ENCODE peak calls at places on chromosomes 7 and 10, in five cellular contexts. X, P, I, V and F are unnamed samples.

GRCh38 chr7:46230298-46231295 is 309.5 kb upstream of the IGFBP3 start:
- DNase-seq in X (peak; percentile 20), P (no peak), I (no peak), V (no peak), F (peak; percentile 75)

GRCh38 chr7:139043823-139044812 is 8.3 kb upstream of the ZC3HAV1L start:
- DNase-seq in X (no peak), P (peak; percentile 88), I (no peak), V (peak; percentile 58), F (no peak)

GRCh38 chr7:43385309-43385680 is 197.6 kb upstream of the STK17A start:
- DNase-seq in X (no peak), P (no peak), I (no peak), V (no peak), F (no peak)

GRCh38 chr10:121813211-121813812 is 114.5 kb downstream of the ATE1 start:
- DNase-seq in X (peak; percentile 39), P (no peak), I (no peak), V (no peak), F (peak; percentile 24)

GRCh38 chr10:78864761-78865517 is 203.8 kb upstream of the ZMIZ1 start:
- DNase-seq in X (no peak), P (no peak), I (no peak), V (no peak), F (no peak)

GRCh38 chr10:33927347-33927746 is 592.9 kb upstream of the NRP1 start:
- DNase-seq in X (no peak), P (no peak), I (no peak), V (no peak), F (peak; percentile 66)

GRCh38 chr10:15236340-15236739 is 67.8 kb upstream of the NMT2 start:
- DNase-seq in X (peak; percentile 72), P (no peak), I (no peak), V (no peak), F (peak; percentile 46)

GRCh38 chr7:145876376-145876775 is 240.2 kb upstream of the CNTNAP2 start:
- DNase-seq in X (no peak), P (no peak), I (no peak), V (no peak), F (no peak)

GRCh38 chr7:85407401-85407800 is 220.5 kb upstream of the SEMA3D start:
- DNase-seq in X (no peak), P (no peak), I (no peak), V (no peak), F (no peak)

GRCh38 chr10:12164085-12164484 is 31.6 kb downstream of the NUDT5 start:
- DNase-seq in X (no peak), P (no peak), I (no peak), V (no peak), F (no peak)

GRCh38 chr10:34889004-34889869 is 74.1 kb upstream of the PARD3 start:
- DNase-seq in X (peak; percentile 42), P (peak; percentile 73), I (no peak), V (no peak), F (no peak)

GRCh38 chr7:25847331-25848070 is 304.5 kb upstream of the NFE2L3 start:
- DNase-seq in X (peak; percentile 72), P (no peak), I (no peak), V (no peak), F (peak; percentile 73)

GRCh38 chr7:127254163-127254684 is 1.5 kb upstream of the GRM8 start:
- DNase-seq in X (no peak), P (no peak), I (no peak), V (no peak), F (no peak)

GRCh38 chr10:42983595-42983990 is 93.3 kb upstream of the RET start:
- DNase-seq in X (no peak), P (no peak), I (no peak), V (no peak), F (no peak)

GRCh38 chr10:99859585-99859984 is 77.1 kb downstream of the ABCC2 start:
- DNase-seq in X (no peak), P (peak; percentile 21), I (no peak), V (no peak), F (no peak)

GRCh38 chr7:121547341-121548092 is 151.4 kb upstream of the FAM3C start:
- DNase-seq in X (peak; percentile 87), P (no peak), I (no peak), V (peak; percentile 14), F (peak; percentile 40)

GRCh38 chr10:25465582-25466372 is 291.0 kb downstream of the GPR158 start:
- DNase-seq in X (peak; percentile 0), P (peak; percentile 43), I (no peak), V (no peak), F (no peak)

GRCh38 chr10:110209926-110210662 is 2.7 kb downstream of the MXI1 start:
- DNase-seq in X (peak; percentile 82), P (no peak), I (no peak), V (peak; percentile 29), F (no peak)

GRCh38 chr10:14208231-14208630 is 122.5 kb downstream of the FRMD4A start:
- DNase-seq in X (no peak), P (no peak), I (no peak), V (no peak), F (no peak)

GRCh38 chr7:128697301-128697905 is 25.3 kb downstream of the GARIN1A start:
- DNase-seq in X (peak; percentile 97), P (peak; percentile 59), I (peak; percentile 21), V (peak; percentile 58), F (peak; percentile 38)

GRCh38 chr7:21675255-21675654 is 132.4 kb downstream of the DNAH11 start:
- DNase-seq in X (no peak), P (no peak), I (no peak), V (no peak), F (no peak)

GRCh38 chr7:68963547-68963946 is 634.7 kb upstream of the AUTS2 start:
- DNase-seq in X (peak; percentile 74), P (no peak), I (no peak), V (no peak), F (peak; percentile 62)

GRCh38 chr10:115092555-115093285 is 445 bp upstream of the ATRNL1 start:
- DNase-seq in X (peak; percentile 44), P (no peak), I (no peak), V (peak; percentile 20), F (peak; percentile 51)

GRCh38 chr10:43383204-43383971 is 12.0 kb downstream of the FXYD4 start:
- DNase-seq in X (peak; percentile 66), P (no peak), I (no peak), V (no peak), F (no peak)

GRCh38 chr7:83130623-83131545 is 31.8 kb downstream of the PCLO start:
- DNase-seq in X (no peak), P (no peak), I (no peak), V (no peak), F (no peak)

DNA sequence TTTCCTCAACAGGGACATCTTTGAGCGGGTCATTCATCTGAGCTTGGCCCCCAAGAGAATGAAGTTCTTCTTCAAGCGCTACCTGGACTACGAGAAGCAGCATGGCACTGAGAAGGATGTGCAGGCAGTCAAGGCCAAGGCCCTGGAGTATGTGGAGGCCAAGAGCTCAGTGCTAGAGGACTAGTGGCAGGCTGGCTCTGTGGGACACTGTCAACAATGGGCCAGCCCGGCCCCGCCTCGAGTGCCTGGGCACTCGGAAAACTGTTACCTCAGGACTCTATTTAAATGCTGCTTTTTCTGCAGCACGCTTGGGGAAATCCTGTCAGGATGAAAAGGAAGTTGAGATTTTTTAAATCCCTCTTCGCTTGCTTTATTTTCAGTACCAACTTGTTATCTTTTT is 6.8 kb downstream of the CALHM2 start:
- DNase-seq in X (no peak), P (no peak), I (no peak), V (no peak), F (no peak)
- H3K27ac ChIP-seq in X (peak overlapping the region; percentile 96), P (no peak overlapping the region), I (peak overlapping the region; percentile 87), V (no peak overlapping the region), F (no peak overlapping the region)

GRCh38 chr7:41696323-41696916 is 6.5 kb downstream of the INHBA start:
- DNase-seq in X (peak; percentile 89), P (peak; percentile 80), I (peak; percentile 88), V (peak; percentile 46), F (peak; percentile 83)
- H3K4me3 ChIP-seq in X (peak overlapping the region; percentile 77), P (peak overlapping the region; percentile 19), I (peak overlapping the region; percentile 16), V (no peak overlapping the region), F (peak overlapping the region; percentile 82)

DNA sequence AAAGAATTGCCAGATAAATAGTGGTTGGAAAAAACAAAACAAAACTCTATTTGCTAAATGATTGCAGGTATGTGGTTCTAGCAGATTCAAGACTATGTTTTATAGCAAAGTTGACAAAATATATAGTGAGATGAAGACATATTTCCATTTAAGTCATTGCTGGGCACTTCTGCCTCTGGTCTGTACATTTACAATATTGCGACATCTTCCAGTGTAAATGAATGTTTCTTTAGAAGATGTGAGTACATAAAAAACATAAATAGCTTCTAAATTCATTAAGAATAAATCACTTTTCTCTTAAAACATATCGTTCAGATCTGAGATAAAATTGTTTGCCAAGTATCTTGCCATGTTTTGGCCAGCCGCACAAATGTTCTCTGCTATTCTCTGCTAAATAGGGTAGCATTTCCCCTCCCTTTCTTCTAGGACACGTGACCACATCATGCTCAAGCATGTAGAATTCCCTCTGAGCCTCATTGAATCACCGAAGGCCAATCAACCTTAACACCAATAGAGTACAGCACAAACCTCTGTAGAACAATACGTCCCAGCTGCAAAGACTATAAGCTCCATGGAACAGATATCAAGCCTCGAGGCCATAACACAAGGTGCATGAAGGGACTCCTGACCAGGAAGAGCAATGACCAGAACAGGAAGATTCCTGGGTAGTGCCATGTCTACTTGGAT is 1173.3 kb downstream of the GATA3 start:
- DNase-seq in X (no peak), P (no peak), I (no peak), V (no peak), F (no peak)
- H3K27ac ChIP-seq in X (no peak overlapping the region), P (no peak overlapping the region), I (no peak overlapping the region), V (no peak overlapping the region), F (no peak overlapping the region)

GRCh38 chr7:32318300-32319018 is 171.7 kb downstream of the LSM5 start:
- DNase-seq in X (no peak), P (no peak), I (no peak), V (no peak), F (no peak)

GRCh38 chr7:32316831-32317230 is 173.3 kb downstream of the LSM5 start:
- DNase-seq in X (no peak), P (no peak), I (no peak), V (no peak), F (no peak)

GRCh38 chr7:32323687-32324086 is 166.5 kb downstream of the LSM5 start:
- DNase-seq in X (no peak), P (no peak), I (no peak), V (no peak), F (no peak)

GRCh38 chr7:32319019-32319382 is 171.2 kb downstream of the LSM5 start:
- DNase-seq in X (no peak), P (no peak), I (no peak), V (no peak), F (no peak)
- H3K4me3 ChIP-seq in X (no peak overlapping the region), P (no peak overlapping the region), I (peak overlapping the region; percentile 22), V (no peak overlapping the region), F (no peak overlapping the region)